ENCODE peak calls at places on chromosomes 2 and 18, in six cellular contexts. E is CD4-positive, alpha-beta T cell; M is ovary; N is A549; K is CD8-positive, alpha-beta T cell; I is AG04450. W is an unnamed sample.

GRCh38 chr18:76264851-76265250 is 230.2 kb downstream of the ZNF516 start:
- DNase-seq in E (no peak), M (no peak), N (no peak), K (no peak), I (no peak), W (no peak)

GRCh38 chr18:57806201-57806890 is 3.2 kb upstream of the ATP8B1 start:
- DNase-seq in N (no peak), M (no peak), K (no peak), I (no peak), E (no peak), W (no peak)

GRCh38 chr2:149894226-149894625 is 306.7 kb upstream of the MMADHC start:
- DNase-seq in E (no peak), I (no peak), K (no peak), M (no peak), N (no peak), W (no peak)

GRCh38 chr2:177165731-177166711 is 46.6 kb upstream of the HNRNPA3 start:
- DNase-seq in I (no peak), M (peak; percentile 34), K (no peak), E (no peak), N (peak; percentile 40), W (no peak)

GRCh38 chr18:77147418-77147852 is 14.9 kb upstream of the MBP start:
- DNase-seq in E (peak; percentile 19), M (no peak), I (no peak), K (no peak), N (no peak), W (peak; percentile 37)

GRCh38 chr18:44182363-44182762 is 498.3 kb upstream of the SETBP1 start:
- DNase-seq in K (no peak), N (no peak), M (no peak), E (no peak), I (no peak), W (no peak)

GRCh38 chr2:121237336-121237979 is 47.5 kb downstream of the TFCP2L1 start:
- DNase-seq in I (no peak), N (no peak), K (no peak), E (no peak), M (no peak), W (no peak)

GRCh38 chr2:47771211-47771610 is 11.7 kb upstream of the MSH6 start:
- DNase-seq in I (peak; percentile 85), N (peak; percentile 87), K (no peak), E (no peak), M (no peak), W (no peak)

GRCh38 chr2:11938196-11938595 is 191.8 kb downstream of the LPIN1 start:
- DNase-seq in N (peak; percentile 19), M (peak; percentile 69), I (peak; percentile 56), K (no peak), E (no peak), W (no peak)

GRCh38 chr2:43142921-43143438 is 83.4 kb downstream of the ZFP36L2 start:
- DNase-seq in M (no peak), E (no peak), K (peak; percentile 29), N (peak; percentile 68), I (no peak), W (no peak)

GRCh38 chr18:2898131-2898640 is 51.4 kb downstream of the EMILIN2 start:
- DNase-seq in E (no peak), N (no peak), M (no peak), K (no peak), I (no peak), W (no peak)

GRCh38 chr2:196066794-196067382 is 1.7 kb downstream of the DNAH7 start:
- DNase-seq in I (no peak), M (no peak), K (no peak), E (no peak), N (peak; percentile 42), W (no peak)

GRCh38 chr2:19124135-19124534 is 234.3 kb downstream of the OSR1 start:
- DNase-seq in I (peak; percentile 66), M (no peak), E (no peak), K (no peak), N (peak; percentile 42), W (no peak)

GRCh38 chr2:11505652-11506610 is 27.9 kb upstream of the GREB1 start:
- DNase-seq in K (no peak), N (no peak), E (no peak), M (no peak), I (no peak), W (no peak)

GRCh38 chr18:28650860-28651259 is 473.9 kb upstream of the CDH2 start:
- DNase-seq in I (no peak), K (no peak), N (no peak), E (no peak), M (no peak), W (no peak)

GRCh38 chr2:48419884-48420511 is 110.0 kb upstream of the STON1 start:
- DNase-seq in K (no peak), M (no peak), E (no peak), N (no peak), I (no peak), W (no peak)

GRCh38 chr2:9652898-9653479 is 22.2 kb upstream of the YWHAQ start:
- DNase-seq in N (no peak), M (no peak), I (no peak), K (no peak), E (no peak), W (no peak)

GRCh38 chr18:25313274-25313673 is 38.7 kb downstream of the ZNF521 start:
- DNase-seq in I (no peak), N (no peak), M (no peak), E (no peak), K (no peak), W (no peak)

GRCh38 chr2:222964632-222965031 is 87.4 kb upstream of the KCNE4 start:
- DNase-seq in K (no peak), M (no peak), N (no peak), I (no peak), E (no peak), W (no peak)

GRCh38 chr2:222960126-222960525 is 91.9 kb upstream of the KCNE4 start:
- DNase-seq in I (no peak), M (no peak), N (no peak), E (no peak), K (no peak), W (no peak)

DNA sequence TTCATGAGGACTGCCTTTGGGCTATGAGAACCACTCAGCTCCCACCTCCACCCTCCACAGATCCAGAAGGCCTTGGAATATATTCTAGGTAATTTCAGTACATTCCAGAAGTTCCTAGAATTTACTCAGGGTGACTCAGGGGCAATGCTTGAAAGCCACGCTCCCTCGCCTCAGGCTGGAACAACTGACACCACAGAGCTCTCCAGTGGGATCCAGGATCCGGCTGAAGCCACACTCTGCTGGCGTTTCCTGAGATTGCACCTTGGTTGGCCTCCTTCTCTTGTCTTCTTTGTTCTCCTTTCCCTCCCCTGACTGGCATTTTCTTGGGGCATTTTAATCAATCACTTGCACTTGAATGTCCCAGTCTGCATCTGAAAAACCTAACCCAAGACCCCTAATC is 92.6 kb upstream of the KCNE4 start:
- DNase-seq in N (peak; percentile 57), E (no peak), I (peak; percentile 72), M (no peak), K (no peak), W (no peak)
- TF ChIP-seq CTCF in N (no peak), E (no peak), I (peak; percentile 55), M (no peak), K (no peak), W (no peak)

GRCh38 chr2:27582129-27582694 is 630 bp upstream of the ZNF512 start:
- DNase-seq in I (no peak), M (peak; percentile 13), K (no peak), E (no peak), N (no peak), W (peak; percentile 18)

GRCh38 chr2:27583390-27583915 is 611 bp downstream of the ZNF512 start:
- DNase-seq in I (no peak), N (no peak), K (no peak), M (no peak), E (no peak), W (no peak)

GRCh38 chr2:27584597-27584996 is 1.8 kb downstream of the ZNF512 start:
- DNase-seq in E (no peak), M (no peak), K (no peak), I (no peak), N (no peak), W (no peak)

GRCh38 chr2:27581417-27582128 is 1.3 kb upstream of the ZNF512 start:
- DNase-seq in E (no peak), M (no peak), N (no peak), I (no peak), K (no peak), W (peak; percentile 18)

DNA sequence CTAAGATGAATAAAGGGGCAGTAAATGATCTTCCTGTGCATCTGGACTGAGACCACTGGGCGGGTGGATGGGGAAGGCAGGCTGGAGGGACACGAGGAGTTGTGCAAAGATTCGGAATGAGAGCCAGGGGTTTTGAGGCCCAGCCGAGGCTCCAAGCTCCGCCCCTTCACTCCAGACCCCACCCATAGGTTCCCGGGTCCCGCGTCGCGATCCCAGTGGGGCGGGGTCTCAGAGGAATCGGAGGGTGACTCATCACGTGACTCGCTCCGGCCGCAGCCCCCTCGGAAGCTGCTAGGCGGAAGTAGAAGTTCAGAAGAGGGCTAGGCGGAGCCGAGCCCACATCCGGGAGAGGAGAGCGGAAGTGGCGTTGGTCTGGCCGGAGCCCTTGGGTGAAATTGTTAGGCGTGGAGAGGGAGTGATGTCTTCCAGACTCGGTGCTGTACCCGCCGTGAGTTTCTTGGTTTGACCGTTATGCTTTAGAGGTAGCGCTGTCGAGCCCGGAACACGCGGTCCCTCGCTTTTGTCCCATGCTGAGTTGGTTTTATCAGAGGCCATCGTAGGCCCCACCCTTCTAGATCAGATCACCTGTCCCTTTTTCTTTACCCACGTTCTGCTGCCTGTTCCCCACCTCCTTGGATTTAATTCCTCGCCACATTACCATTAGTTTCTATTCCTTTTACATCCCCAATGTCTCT is at the start of gene ZNF512:
- DNase-seq in I (peak; percentile 79), M (peak; percentile 96), N (peak; percentile 96), E (peak; percentile 65), K (peak; percentile 80), W (peak; percentile 81)
- TF ChIP-seq CTCF in I (no peak), M (no peak), N (no peak), E (no peak), K (no peak), W (no peak)

DNA sequence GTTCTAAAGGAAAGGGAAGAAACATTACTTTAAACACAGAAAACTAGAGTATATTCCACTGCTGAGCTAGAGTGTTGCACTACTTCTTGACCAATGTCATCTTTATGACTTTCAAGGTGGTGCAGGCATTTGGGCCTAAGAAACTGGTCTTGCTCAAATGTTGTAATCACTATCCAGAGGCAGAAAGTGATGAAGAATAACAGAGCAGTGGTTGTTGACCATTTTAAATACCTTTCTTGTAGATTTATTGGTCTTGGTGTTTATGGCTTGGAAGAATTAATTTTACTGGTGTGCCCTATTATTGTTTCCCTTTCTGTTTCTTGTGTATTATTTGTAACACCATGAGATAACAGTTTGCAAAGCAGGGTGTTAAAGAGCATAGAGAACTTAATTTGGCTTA is 56.9 kb upstream of the SCN7A start:
- DNase-seq in K (no peak), N (no peak), I (no peak), M (no peak), E (no peak), W (no peak)
- TF ChIP-seq CTCF in K (no peak), N (no peak), I (no peak), M (no peak), E (no peak), W (no peak)

GRCh38 chr18:8402237-8402636 is 207.0 kb upstream of the RAB12 start:
- DNase-seq in N (no peak), E (no peak), M (no peak), K (no peak), I (no peak), W (no peak)
- TF ChIP-seq CTCF in N (no peak), E (no peak), M (no peak), K (no peak), I (no peak), W (no peak)

GRCh38 chr2:60659026-60659425 is 97.0 kb upstream of the PAPOLG start:
- DNase-seq in K (no peak), E (no peak), I (no peak), M (no peak), N (no peak), W (no peak)
- TF ChIP-seq CTCF in K (no peak), E (no peak), I (no peak), M (no peak), N (no peak), W (no peak)

W was measured in activated B cell treated with CpG ODN at 0.5 μM for 24 hours.